ENCODE peak calls at places on chromosomes 2 and 18, in ten cellular contexts. W is CMK; D is DMS 273 treated with DMSO at 0.1 percent for 48 hours; Y is WTC11; J is NCI-H1092 treated with DMSO at 0.1 percent for 48 hours; A is T1000; M is activated CD8-positive, alpha-beta T cell treated with anti-CD3 and anti-CD28 coated beads, Interleukin-2, amount 10 ng/mL, durations not matched to agents 7 days and 5 days; T is GM19239; F is A549; R is stimulated activated CD4-positive, alpha-beta T cell treated with anti-CD3 and anti-CD28 coated beads, TNF-alpha, amount 100 ng/mL, for 24 hours. Z is an unnamed sample.
A peak's percentile ranks its signal among the peaks of the same experiment; 100 is the strongest.

GRCh38 chr18:57334383-57334782 is 18.0 kb upstream of the ST8SIA3 start:
- DNase-seq in W (no peak), D (no peak), Y (no peak), J (no peak), A (no peak), M (no peak), T (no peak), F (no peak), R (no peak), Z (no peak)

GRCh38 chr2:234395801-234396478 is 100.9 kb downstream of the ARL4C start:
- DNase-seq in W (no peak), D (peak; percentile 98), Y (no peak), J (peak; percentile 92), A (no peak), M (no peak), T (no peak), F (no peak), R (no peak), Z (no peak)

GRCh38 chr2:101251844-101252407 is 760 bp upstream of the CNOT11 start:
- DNase-seq in W (no peak), D (no peak), Y (peak; percentile 46), J (peak; percentile 31), A (no peak), M (peak; percentile 48), T (no peak), F (peak; percentile 23), R (peak; percentile 8), Z (no peak)

GRCh38 chr2:179862898-179863458 is 1.6 kb upstream of the ZNF385B start:
- DNase-seq in W (no peak), D (no peak), Y (no peak), J (no peak), A (no peak), M (no peak), T (no peak), F (no peak), R (no peak), Z (no peak)

GRCh38 chr2:36618381-36618780 is 20.4 kb upstream of the FEZ2 start:
- DNase-seq in W (peak; percentile 40), D (peak; percentile 34), Y (peak; percentile 66), J (peak; percentile 3), A (no peak), M (peak; percentile 26), T (peak; percentile 24), F (peak; percentile 71), R (peak; percentile 11), Z (peak; percentile 76)

GRCh38 chr2:106197878-106198277 is 3.8 kb upstream of the UXS1 start:
- DNase-seq in W (no peak), D (no peak), Y (no peak), J (no peak), A (peak; percentile 22), M (no peak), T (no peak), F (no peak), R (no peak), Z (peak; percentile 96)

GRCh38 chr2:162424816-162425215 is 80.9 kb downstream of the GCA start:
- DNase-seq in W (no peak), D (no peak), Y (no peak), J (no peak), A (no peak), M (no peak), T (no peak), F (no peak), R (no peak), Z (no peak)

GRCh38 chr2:30217644-30218361 is 13.5 kb upstream of the LBH start:
- DNase-seq in W (no peak), D (no peak), Y (no peak), J (peak; percentile 15), A (no peak), M (no peak), T (no peak), F (no peak), R (no peak), Z (no peak)

GRCh38 chr2:217826505-217826904 is 176.3 kb downstream of the TNS1 start:
- DNase-seq in W (no peak), D (no peak), Y (no peak), J (no peak), A (no peak), M (no peak), T (no peak), F (no peak), R (no peak), Z (peak; percentile 36)

GRCh38 chr2:218870984-218871344 is 9.7 kb upstream of the WNT10A start:
- DNase-seq in W (no peak), D (no peak), Y (no peak), J (no peak), A (no peak), M (no peak), T (no peak), F (no peak), R (no peak), Z (no peak)

GRCh38 chr2:84306361-84306760 is 152.7 kb downstream of the SUCLG1 start:
- DNase-seq in W (no peak), D (no peak), Y (no peak), J (no peak), A (no peak), M (no peak), T (no peak), F (no peak), R (no peak), Z (no peak)

GRCh38 chr2:6683481-6683880 is 182.2 kb downstream of the CMPK2 start:
- DNase-seq in W (no peak), D (no peak), Y (no peak), J (no peak), A (no peak), M (no peak), T (no peak), F (no peak), R (no peak), Z (no peak)

GRCh38 chr2:44268259-44268649 is 7.0 kb upstream of the SLC3A1 start:
- DNase-seq in W (no peak), D (no peak), Y (no peak), J (no peak), A (no peak), M (no peak), T (no peak), F (no peak), R (no peak), Z (peak; percentile 51)

GRCh38 chr2:134389331-134389835 is 135.5 kb downstream of the MGAT5 start:
- DNase-seq in W (no peak), D (peak; percentile 90), Y (no peak), J (no peak), A (no peak), M (no peak), T (no peak), F (no peak), R (no peak), Z (no peak)

GRCh38 chr2:235050992-235051351 is 99.2 kb downstream of the SH3BP4 start:
- DNase-seq in W (peak; percentile 24), D (peak; percentile 79), Y (no peak), J (peak; percentile 41), A (peak; percentile 71), M (no peak), T (no peak), F (no peak), R (no peak), Z (peak; percentile 90)

GRCh38 chr2:170361359-170361936 is 183.5 kb downstream of the MYO3B start:
- DNase-seq in W (peak; percentile 58), D (peak; percentile 22), Y (peak; percentile 66), J (no peak), A (no peak), M (peak; percentile 79), T (no peak), F (peak; percentile 17), R (peak; percentile 44), Z (peak; percentile 65)

GRCh38 chr18:54608008-54608642 is 17.1 kb downstream of the DYNAP start:
- DNase-seq in W (no peak), D (no peak), Y (no peak), J (no peak), A (no peak), M (no peak), T (no peak), F (no peak), R (no peak), Z (peak; percentile 55)

GRCh38 chr18:54939375-54939917 is 19.8 kb downstream of the CCDC68 start:
- DNase-seq in W (no peak), D (no peak), Y (no peak), J (no peak), A (no peak), M (no peak), T (no peak), F (no peak), R (no peak), Z (no peak)

GRCh38 chr2:85185431-85185940 is 52.3 kb downstream of the TCF7L1 start:
- DNase-seq in W (peak; percentile 5), D (no peak), Y (no peak), J (no peak), A (no peak), M (peak; percentile 26), T (no peak), F (no peak), R (no peak), Z (no peak)

GRCh38 chr2:11722249-11723060 is 24.0 kb upstream of the LPIN1 start:
- DNase-seq in W (no peak), D (no peak), Y (no peak), J (no peak), A (no peak), M (no peak), T (no peak), F (no peak), R (no peak), Z (no peak)

GRCh38 chr2:71816815-71817214 is 330.8 kb downstream of the CYP26B1 start:
- DNase-seq in W (no peak), D (peak; percentile 14), Y (no peak), J (no peak), A (no peak), M (no peak), T (no peak), F (no peak), R (no peak), Z (no peak)

GRCh38 chr2:49770919-49771318 is 616.6 kb upstream of the FSHR start:
- DNase-seq in W (no peak), D (no peak), Y (peak; percentile 84), J (peak; percentile 7), A (no peak), M (no peak), T (no peak), F (no peak), R (no peak), Z (peak; percentile 6)

GRCh38 chr2:168666339-168666738 is 136.1 kb upstream of the NOSTRIN start:
- DNase-seq in W (no peak), D (no peak), Y (no peak), J (no peak), A (no peak), M (no peak), T (no peak), F (no peak), R (no peak), Z (no peak)

GRCh38 chr18:61201516-61201915 is 131.7 kb upstream of the CDH20 start:
- DNase-seq in W (no peak), D (no peak), Y (no peak), J (no peak), A (no peak), M (no peak), T (no peak), F (no peak), R (no peak), Z (no peak)

Z was measured in cardiac fibroblast.